ENCODE peak calls at places on chromosomes 12 and 14, in four cellular contexts. W is stimulated activated CD4-positive, alpha-beta T cell treated with anti-CD3 and anti-CD28 coated beads, Interleukin-4, amount 100 ng/mL, for 24 hours; P is endodermal cell; Y is GM20000. E is an unnamed sample.

GRCh38 chr12:15853877-15854276 is 28.3 kb upstream of the STRAP start:
- DNase-seq in W (no peak), Y (no peak), P (no peak), E (no peak)

GRCh38 chr12:1611775-1612174 is 17.3 kb upstream of the WNT5B start:
- DNase-seq in W (no peak), Y (no peak), P (no peak), E (no peak)

GRCh38 chr14:92684801-92685560 is 63.4 kb downstream of the LGMN start:
- DNase-seq in W (no peak), Y (peak), P (peak), E (peak)

GRCh38 chr14:72739446-72740405 is 154.2 kb downstream of the DPF3 start:
- DNase-seq in W (no peak), P (no peak), Y (no peak), E (peak)

GRCh38 chr12:57435288-57435687 is 704 bp downstream of the INHBC start:
- DNase-seq in Y (no peak), P (no peak), W (no peak), E (no peak)

GRCh38 chr12:7090222-7090998 is 1.8 kb downstream of the C1R start:
- DNase-seq in Y (no peak), P (peak), W (no peak), E (peak)

GRCh38 chr14:75432406-75432805 is 4.6 kb downstream of the JDP2 start:
- DNase-seq in W (no peak), Y (no peak), P (no peak), E (peak)

GRCh38 chr12:25694072-25694471 is 141.0 kb upstream of the LMNTD1 start:
- DNase-seq in W (no peak), P (no peak), Y (no peak), E (no peak)

GRCh38 chr12:475286-475685 is 15.5 kb downstream of the B4GALNT3 start:
- DNase-seq in W (no peak), P (peak), Y (no peak), E (peak)

GRCh38 chr12:57110189-57111045 is 745 bp downstream of the STAT6 start:
- DNase-seq in Y (peak), W (peak), P (peak), E (peak)

GRCh38 chr12:65658360-65658759 is 165.9 kb upstream of the HMGA2 start:
- DNase-seq in Y (no peak), W (no peak), P (no peak), E (no peak)

GRCh38 chr14:29235991-29236390 is 469.4 kb downstream of the FOXG1 start:
- DNase-seq in W (no peak), P (no peak), Y (no peak), E (no peak)

GRCh38 chr14:68811161-68811560 is 18.3 kb upstream of the ZFP36L1 start:
- DNase-seq in W (no peak), Y (no peak), P (no peak), E (peak)

GRCh38 chr14:88352299-88353097 is 29.4 kb upstream of the KCNK10 start:
- DNase-seq in Y (no peak), W (no peak), P (no peak), E (no peak)

GRCh38 chr14:104979758-104980591 is 1.8 kb upstream of the AHNAK2 start:
- DNase-seq in Y (no peak), P (peak), W (no peak), E (peak)

GRCh38 chr14:68694516-68695235 is 98.2 kb downstream of the ZFP36L1 start:
- DNase-seq in W (no peak), Y (no peak), P (no peak), E (no peak)

GRCh38 chr14:22485178-22485577 is 103.8 kb downstream of the DAD1 start:
- DNase-seq in Y (no peak), P (no peak), W (no peak), E (no peak)

GRCh38 chr14:73472182-73473114 is 14.1 kb upstream of the NUMB start:
- DNase-seq in P (no peak), W (no peak), Y (peak), E (no peak)

GRCh38 chr14:52741865-52742264 is 11.9 kb downstream of the STYX start:
- DNase-seq in P (no peak), W (no peak), Y (no peak), E (no peak)

GRCh38 chr14:63747836-63748235 is 20.0 kb upstream of the SGPP1 start:
- DNase-seq in W (no peak), P (no peak), Y (peak), E (no peak)